ENCODE peak calls at places on chromosome 22, in seven cellular contexts. F is GM12865, U is nephron progenitor cell, B is progenitor cell of endocrine pancreas, M is pancreas, W is IMR-90, Q is kidney. N is an unnamed sample.

GRCh38 chr22:38034278-38034882 is 22.8 kb upstream of the PICK1 start:
- DNase-seq in F (peak), U (no peak), B (no peak), M (peak), W (peak), Q (peak), N (no peak)

GRCh38 chr22:33785283-33785991 is 134.8 kb downstream of the LARGE1 start:
- DNase-seq in F (peak), U (no peak), B (no peak), M (no peak), W (peak), Q (no peak), N (no peak)

GRCh38 chr22:35580351-35581022 is 36.6 kb downstream of the MB start:
- DNase-seq in F (no peak), U (no peak), B (no peak), M (no peak), W (no peak), Q (no peak), N (no peak)

GRCh38 chr22:27639180-27640086 is 162.1 kb downstream of the MN1 start:
- DNase-seq in F (no peak), U (peak), B (no peak), M (no peak), W (no peak), Q (no peak), N (no peak)

GRCh38 chr22:24951942-24952836 is at the start of gene KIAA1671:
- DNase-seq in F (peak), U (peak), B (peak), M (peak), W (peak), Q (peak), N (peak)

GRCh38 chr22:49239264-49240015 is 588.2 kb downstream of the BRD1 start:
- DNase-seq in F (no peak), U (no peak), B (no peak), M (no peak), W (no peak), Q (peak), N (no peak)

GRCh38 chr22:41411021-41411851 is 29.5 kb downstream of the TEF start:
- DNase-seq in F (no peak), U (no peak), B (no peak), M (no peak), W (no peak), Q (no peak), N (no peak)

GRCh38 chr22:42343551-42344081 is 73.2 kb upstream of the TCF20 start:
- DNase-seq in F (no peak), U (peak), B (no peak), M (no peak), W (no peak), Q (no peak), N (no peak)

GRCh38 chr22:28246392-28246791 is 327.3 kb upstream of the PITPNB start:
- DNase-seq in F (no peak), U (no peak), B (no peak), M (no peak), W (peak), Q (no peak), N (no peak)

GRCh38 chr22:45459235-45459634 is 43.4 kb upstream of the FBLN1 start:
- DNase-seq in F (no peak), U (no peak), B (no peak), M (no peak), W (no peak), Q (no peak), N (no peak)

GRCh38 chr22:26033071-26033470 is 136.2 kb upstream of the SEZ6L start:
- DNase-seq in F (no peak), U (no peak), B (no peak), M (no peak), W (no peak), Q (no peak), N (no peak)

GRCh38 chr22:35051034-35051535 is 14.9 kb upstream of the ISX start:
- DNase-seq in F (no peak), U (no peak), B (no peak), M (no peak), W (no peak), Q (no peak), N (no peak)

GRCh38 chr22:20405931-20406685 is 12.2 kb downstream of the ZNF74 start:
- DNase-seq in F (no peak), U (no peak), B (no peak), M (no peak), W (no peak), Q (peak), N (no peak)

GRCh38 chr22:49491221-49491635 is 336.4 kb downstream of the BRD1 start:
- DNase-seq in F (no peak), U (no peak), B (no peak), M (no peak), W (no peak), Q (no peak), N (no peak)

GRCh38 chr22:20153945-20154344 is 3.1 kb upstream of the CCDC188 start:
- DNase-seq in F (no peak), U (no peak), B (no peak), M (no peak), W (peak), Q (no peak), N (no peak)

GRCh38 chr22:47837703-47838102 is 1075.3 kb downstream of the TBC1D22A start:
- DNase-seq in F (peak), U (no peak), B (no peak), M (peak), W (no peak), Q (no peak), N (no peak)
- TF ChIP-seq CTCF in F (peak), U (peak), B (peak), M (no peak), W (peak), Q (no peak), N (no peak)

DNA sequence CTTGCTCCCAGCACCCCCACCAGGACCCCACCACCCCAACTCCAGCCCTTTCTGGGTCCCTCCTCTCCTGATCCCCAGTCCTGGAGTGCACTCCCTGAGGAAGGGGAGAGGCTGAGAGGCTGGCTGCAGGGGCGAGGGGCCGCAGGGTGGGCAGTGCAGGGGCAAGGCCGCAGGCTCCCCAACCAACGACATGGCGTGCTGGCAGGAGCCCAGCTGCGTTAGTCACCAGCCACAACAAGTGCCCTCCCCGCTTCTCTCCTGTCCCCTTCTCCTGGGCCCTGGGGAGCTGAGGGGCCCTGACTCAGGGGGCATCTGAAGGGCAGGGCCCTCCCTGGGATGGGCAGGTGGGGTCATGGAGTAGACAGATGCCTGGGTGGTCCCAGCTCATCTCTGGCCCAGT is 2.3 kb downstream of the CABP7 start:
- DNase-seq in F (no peak), U (no peak), B (no peak), M (no peak), W (no peak), Q (peak), N (no peak)
- TF ChIP-seq CTCF in F (no peak), U (no peak), B (no peak), M (no peak), W (no peak), Q (no peak), N (no peak)

DNA sequence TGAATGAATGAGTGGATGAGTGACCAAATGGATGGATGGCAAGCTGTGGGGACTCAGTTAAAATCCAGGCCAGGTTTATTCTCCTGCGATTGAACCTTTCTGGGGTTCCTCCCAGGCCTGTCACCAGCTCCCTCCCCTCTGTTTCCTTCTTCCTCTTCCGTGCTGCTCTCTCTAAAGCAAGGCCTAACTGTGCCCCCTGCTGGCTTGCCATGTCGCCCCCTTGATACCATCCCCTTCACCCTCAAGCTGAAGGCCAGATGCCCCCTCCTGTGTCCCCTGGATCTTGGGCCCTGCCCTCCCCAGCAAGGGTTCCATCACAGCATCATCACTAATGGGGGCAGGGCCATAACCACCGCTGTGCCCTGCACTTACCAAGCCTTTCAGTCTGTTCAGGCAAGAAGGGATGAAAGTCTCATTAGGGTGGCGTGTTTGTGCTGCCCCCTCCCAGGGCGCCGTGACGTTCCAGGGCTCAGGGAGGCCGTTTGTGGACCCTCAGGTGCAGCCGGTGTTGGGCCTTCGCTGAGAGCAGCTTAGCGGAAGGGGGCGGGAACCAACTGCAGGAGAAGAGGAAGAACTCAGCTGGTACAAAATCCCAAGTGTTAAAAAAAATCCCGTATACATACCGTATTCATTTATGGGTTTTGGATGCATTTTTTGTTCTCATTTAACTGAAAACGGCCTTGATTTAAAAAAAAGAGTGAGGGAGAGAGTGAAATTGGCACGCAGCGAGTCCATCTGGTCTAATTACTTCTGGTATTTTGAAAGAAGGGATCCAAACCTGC is 69.9 kb downstream of the MPPED1 start:
- DNase-seq in F (peak), U (no peak), B (no peak), M (no peak), W (no peak), Q (peak), N (no peak)
- TF ChIP-seq CTCF in F (peak), U (no peak), B (peak), M (no peak), W (no peak), Q (no peak), N (no peak)

DNA sequence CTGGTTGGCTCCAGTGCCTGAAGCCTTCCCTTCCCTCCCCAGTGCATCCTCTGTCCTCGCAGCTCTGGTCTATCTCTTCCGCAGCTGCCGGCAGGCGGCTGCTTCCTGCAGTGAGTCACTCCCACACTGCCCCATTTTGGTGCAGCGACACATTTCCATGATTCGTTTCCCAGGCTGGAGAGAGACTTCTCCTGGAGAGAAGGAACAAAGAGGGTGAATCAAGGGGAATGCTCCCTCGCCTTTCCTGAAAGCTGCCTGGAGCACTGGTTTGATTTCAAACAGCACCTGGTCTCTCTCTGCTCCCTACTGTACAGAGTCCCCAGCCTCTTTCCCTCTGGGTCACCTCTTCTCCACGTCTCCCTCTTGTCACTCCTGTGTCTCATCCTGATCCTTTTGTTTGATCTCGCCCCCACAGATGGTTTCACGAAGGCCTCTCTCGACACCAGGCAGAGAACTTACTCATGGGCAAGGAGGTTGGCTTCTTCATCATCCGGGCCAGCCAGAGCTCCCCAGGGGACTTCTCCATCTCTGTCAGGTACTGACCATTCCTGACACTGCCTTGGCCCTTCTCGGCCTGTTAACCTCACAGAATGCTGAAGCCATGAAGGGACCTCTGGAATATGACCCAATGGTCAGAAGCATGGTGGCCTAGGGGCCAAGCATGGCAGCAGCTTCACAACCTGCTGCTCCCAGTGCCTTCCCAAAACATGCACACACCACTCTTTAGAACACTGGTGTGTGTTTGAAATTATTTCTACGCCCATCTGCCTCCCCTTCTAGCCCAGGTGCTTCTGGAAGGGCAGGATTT is at the start of gene TMA7B:
- DNase-seq in F (no peak), U (peak), B (no peak), M (no peak), W (peak), Q (no peak), N (no peak)
- TF ChIP-seq CTCF in F (no peak), U (peak), B (no peak), M (no peak), W (peak), Q (no peak), N (no peak)

DNA sequence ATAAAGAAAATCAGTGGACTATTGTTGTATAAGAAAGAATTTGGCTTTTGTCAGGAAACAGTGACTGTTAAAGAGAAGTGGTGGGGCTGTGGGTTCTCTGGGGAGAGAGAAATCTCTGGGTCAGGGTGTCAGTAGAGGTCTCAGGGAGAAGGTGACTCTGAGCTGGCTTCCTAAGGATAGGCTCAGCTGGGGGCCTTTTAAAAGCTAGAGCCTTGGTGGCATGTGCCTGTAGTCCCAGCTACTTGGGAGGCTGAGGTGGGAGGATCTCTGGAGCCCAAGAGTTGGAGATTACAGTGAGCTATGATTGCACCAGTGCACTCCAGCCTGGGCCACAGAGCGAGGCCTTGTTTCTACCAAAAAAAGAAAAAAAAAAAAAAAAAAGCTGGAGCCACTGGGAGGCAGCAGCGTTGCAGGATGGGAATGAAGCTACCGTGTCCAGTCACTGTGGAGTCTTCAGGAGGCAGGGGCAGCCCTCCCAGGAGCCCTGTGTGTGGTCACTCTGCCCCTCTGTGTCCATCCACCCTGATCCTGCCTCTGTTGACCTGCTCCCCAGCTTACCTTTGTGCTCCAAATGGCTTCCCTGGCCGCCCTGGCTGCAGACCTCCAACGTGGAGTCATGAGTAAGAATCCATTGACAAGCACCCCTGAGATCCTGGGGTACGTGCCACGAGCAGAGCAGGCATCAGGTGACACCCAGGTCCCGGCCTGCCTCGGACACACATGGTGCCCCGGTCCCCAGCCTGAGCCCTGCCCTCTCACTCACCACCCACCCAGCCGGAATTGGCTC is 5.4 kb upstream of the MIF start:
- DNase-seq in F (no peak), U (no peak), B (no peak), M (no peak), W (peak), Q (no peak), N (no peak)
- TF ChIP-seq CTCF in F (no peak), U (no peak), B (no peak), M (no peak), W (peak), Q (no peak), N (no peak)

DNA sequence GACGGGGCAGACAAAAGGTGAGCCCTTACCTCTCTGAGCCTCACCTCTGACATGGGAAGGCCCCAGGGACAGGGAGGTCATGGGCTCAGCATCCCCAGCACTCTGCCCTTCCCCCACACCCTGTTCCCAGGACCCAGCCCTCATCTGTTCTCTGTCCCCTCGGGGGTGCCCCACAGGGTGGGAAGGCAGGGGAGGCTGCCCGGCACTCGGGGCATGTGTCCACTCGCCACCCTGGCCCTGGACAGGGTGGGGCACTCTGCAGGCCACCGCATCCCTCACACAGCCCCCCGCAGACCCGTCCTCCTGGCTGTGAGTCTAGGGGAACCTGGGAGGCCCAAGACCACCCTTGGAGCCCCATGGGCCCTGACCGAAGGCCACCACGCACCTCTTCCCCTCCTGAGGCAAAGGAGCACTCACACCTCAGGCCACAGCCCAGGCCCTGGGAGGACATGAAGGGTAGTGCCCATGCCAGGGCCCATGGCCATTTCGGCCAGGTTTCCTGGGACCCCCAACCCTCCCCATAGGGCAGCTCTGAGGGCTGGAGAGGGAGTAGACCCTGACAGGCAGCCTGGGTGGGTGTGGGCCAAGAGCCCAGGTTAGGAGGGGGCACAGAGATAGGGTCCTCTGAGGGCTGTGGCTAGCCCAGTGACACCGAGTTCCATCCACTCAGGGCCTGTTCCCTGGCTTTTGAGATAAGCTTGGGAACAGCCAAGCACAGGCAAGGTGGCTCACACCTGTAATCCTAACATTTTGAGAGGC is 193.1 kb downstream of the IGLL1 start:
- DNase-seq in F (no peak), U (no peak), B (no peak), M (no peak), W (no peak), Q (peak), N (no peak)
- TF ChIP-seq CTCF in F (no peak), U (no peak), B (no peak), M (no peak), W (no peak), Q (no peak), N (no peak)

GRCh38 chr22:17835256-17835655 is 61.0 kb upstream of the BID start:
- DNase-seq in F (no peak), U (no peak), B (no peak), M (no peak), W (no peak), Q (no peak), N (no peak)

GRCh38 chr22:17841836-17842235 is 67.6 kb upstream of the BID start:
- DNase-seq in F (no peak), U (no peak), B (no peak), M (no peak), W (no peak), Q (no peak), N (no peak)

GRCh38 chr22:17838180-17838865 is 64.1 kb upstream of the BID start:
- DNase-seq in F (no peak), U (no peak), B (no peak), M (no peak), W (no peak), Q (no peak), N (no peak)

GRCh38 chr22:17832665-17833064 is 58.4 kb upstream of the BID start:
- DNase-seq in F (no peak), U (no peak), B (no peak), M (no peak), W (no peak), Q (no peak), N (no peak)

DNA sequence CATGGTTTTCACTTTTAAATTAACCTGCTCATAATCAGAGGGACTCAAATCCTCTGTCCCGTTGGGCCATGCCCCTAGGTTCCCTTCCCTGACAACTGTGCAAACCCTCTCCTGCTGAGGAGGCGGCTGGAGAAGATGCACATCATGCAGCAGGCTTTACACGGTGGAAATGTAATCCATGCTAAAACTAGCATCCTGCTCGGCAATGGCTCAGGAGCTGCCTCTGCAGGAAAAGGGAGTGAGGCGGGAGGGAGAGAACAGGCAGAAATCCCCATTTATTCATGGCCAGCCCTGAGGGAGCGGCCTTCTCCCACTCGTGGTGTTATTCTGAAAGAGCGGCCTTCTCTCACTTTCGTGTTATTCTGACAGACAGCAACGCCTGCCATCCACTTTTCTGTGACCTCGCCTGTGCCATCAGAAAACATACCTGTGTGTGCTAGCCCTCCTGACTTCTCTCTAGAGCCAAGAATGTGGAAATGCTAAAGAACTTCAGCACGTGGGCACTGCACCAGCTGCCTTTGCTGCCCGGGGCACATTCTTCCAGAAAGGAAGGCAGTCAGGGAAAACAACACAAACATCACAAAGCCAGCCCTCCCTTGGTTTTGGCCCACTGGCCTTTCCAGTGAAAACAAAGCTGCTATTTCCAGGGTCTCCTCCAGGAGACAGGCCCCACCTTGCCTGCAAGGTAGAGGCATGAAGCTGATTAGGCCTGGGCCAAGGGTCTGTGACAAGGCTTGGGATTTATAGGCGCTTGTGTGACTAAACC is 62.9 kb upstream of the BID start:
- DNase-seq in F (no peak), U (no peak), B (no peak), M (no peak), W (no peak), Q (peak), N (no peak)
- TF ChIP-seq CTCF in F (no peak), U (no peak), B (no peak), M (no peak), W (no peak), Q (no peak), N (no peak)

N was measured in activated B cell treated with CpG ODN at 0.5 μM for 24 hours.